ENCODE peak calls at places on chromosomes 12 and 14, in seven cellular contexts. X is WERI-Rb-1, W is C1 segment of cervical spinal cord, Y is GM04503, V is Ammon's horn, E is suprapubic skin, S is psoas muscle. B is an unnamed sample.

GRCh38 chr12:39671898-39672875 is 52.6 kb upstream of the ABCD2 start:
- DNase-seq in X (no peak), S (no peak), V (no peak), W (no peak), E (no peak), Y (no peak), B (no peak)

GRCh38 chr14:79229383-79229875 is 981.9 kb downstream of the DIO2 start:
- DNase-seq in V (no peak), E (no peak), W (no peak), X (peak), Y (no peak), S (no peak), B (no peak)

GRCh38 chr12:95231190-95231589 is 13.6 kb downstream of the VEZT start:
- DNase-seq in S (no peak), V (no peak), Y (no peak), E (no peak), X (no peak), W (no peak), B (no peak)

GRCh38 chr12:61956545-61956944 is 303.7 kb upstream of the USP15 start:
- DNase-seq in S (no peak), V (no peak), W (no peak), X (no peak), Y (no peak), E (no peak), B (no peak)

GRCh38 chr14:65257405-65257804 is 155.1 kb upstream of the MAX start:
- DNase-seq in V (no peak), S (no peak), W (no peak), X (no peak), Y (no peak), E (no peak), B (no peak)

GRCh38 chr12:124147579-124147978 is 147.3 kb upstream of the RFLNA start:
- DNase-seq in Y (no peak), X (no peak), E (no peak), V (no peak), W (no peak), S (no peak), B (no peak)

GRCh38 chr14:79825046-79825521 is 386.2 kb downstream of the DIO2 start:
- DNase-seq in S (no peak), X (no peak), Y (peak), E (no peak), V (peak), W (no peak), B (peak)

GRCh38 chr12:109900752-109901580 is 892 bp downstream of the TCHP start:
- DNase-seq in E (no peak), V (no peak), S (no peak), Y (no peak), X (no peak), W (peak), B (no peak)

GRCh38 chr14:64294672-64295413 is 672 bp upstream of the ESR2 start:
- DNase-seq in W (peak), Y (no peak), S (peak), X (peak), E (peak), V (peak), B (peak)

GRCh38 chr14:93984987-93985410 is 8.6 kb upstream of the ASB2 start:
- DNase-seq in Y (peak), W (no peak), S (peak), V (peak), E (no peak), X (peak), B (peak)

B was measured in caudate nucleus.